ENCODE peak calls at places on chromosomes 2 and 18, in six cellular contexts. One of them, this sample, is unnamed.

GRCh38 chr2:71348302-71348701 is 16.7 kb downstream of the ZNF638 start:
- DNase-seq in neuronal stem cell: no peak
- DNase-seq in H9: no peak
- DNase-seq in H1: no peak
- DNase-seq in mesenchymal stem cell: peak
- DNase-seq in IMR-90: peak
- DNase-seq in this sample: peak

GRCh38 chr2:8594731-8595427 is 87.0 kb upstream of the ID2 start:
- DNase-seq in IMR-90: peak
- DNase-seq in H1: no peak
- DNase-seq in H9: no peak
- DNase-seq in neuronal stem cell: no peak
- DNase-seq in mesenchymal stem cell: no peak
- DNase-seq in this sample: no peak

GRCh38 chr2:28356095-28356911 is 36.4 kb upstream of the FOSL2 start:
- DNase-seq in H9: no peak
- DNase-seq in IMR-90: peak
- DNase-seq in mesenchymal stem cell: peak
- DNase-seq in neuronal stem cell: no peak
- DNase-seq in H1: no peak
- DNase-seq in this sample: peak

GRCh38 chr2:71831208-71831577 is 316.5 kb downstream of the CYP26B1 start:
- DNase-seq in neuronal stem cell: no peak
- DNase-seq in H9: peak
- DNase-seq in IMR-90: peak
- DNase-seq in mesenchymal stem cell: peak
- DNase-seq in H1: no peak
- DNase-seq in this sample: peak

GRCh38 chr2:43210467-43211303 is 15.7 kb downstream of the ZFP36L2 start:
- DNase-seq in H9: no peak
- DNase-seq in IMR-90: peak
- DNase-seq in neuronal stem cell: no peak
- DNase-seq in mesenchymal stem cell: peak
- DNase-seq in H1: no peak
- DNase-seq in this sample: no peak

GRCh38 chr2:199933466-199933865 is 21.8 kb downstream of the TYW5 start:
- DNase-seq in H9: no peak
- DNase-seq in neuronal stem cell: no peak
- DNase-seq in mesenchymal stem cell: peak
- DNase-seq in IMR-90: no peak
- DNase-seq in H1: no peak
- DNase-seq in this sample: no peak

GRCh38 chr2:173355866-173356508 is 1.3 kb downstream of the CDCA7 start:
- DNase-seq in H9: no peak
- DNase-seq in neuronal stem cell: peak
- DNase-seq in mesenchymal stem cell: peak
- DNase-seq in IMR-90: no peak
- DNase-seq in H1: no peak
- DNase-seq in this sample: no peak

GRCh38 chr2:160657206-160657605 is 163.6 kb upstream of the RBMS1 start:
- DNase-seq in H9: no peak
- DNase-seq in mesenchymal stem cell: peak
- DNase-seq in neuronal stem cell: no peak
- DNase-seq in H1: no peak
- DNase-seq in IMR-90: no peak
- DNase-seq in this sample: no peak

GRCh38 chr2:241853651-241854341 is 4.9 kb downstream of the PDCD1 start:
- DNase-seq in IMR-90: peak
- DNase-seq in mesenchymal stem cell: peak
- DNase-seq in H1: no peak
- DNase-seq in neuronal stem cell: no peak
- DNase-seq in H9: no peak
- DNase-seq in this sample: no peak

GRCh38 chr2:163919717-163920116 is 183.9 kb upstream of the FIGN start:
- DNase-seq in IMR-90: no peak
- DNase-seq in H1: no peak
- DNase-seq in H9: no peak
- DNase-seq in mesenchymal stem cell: no peak
- DNase-seq in neuronal stem cell: no peak
- DNase-seq in this sample: no peak

GRCh38 chr2:23400703-23401102 is 15.7 kb downstream of the KLHL29 start:
- DNase-seq in H1: no peak
- DNase-seq in mesenchymal stem cell: no peak
- DNase-seq in H9: no peak
- DNase-seq in IMR-90: no peak
- DNase-seq in neuronal stem cell: no peak
- DNase-seq in this sample: peak

GRCh38 chr2:66239655-66240054 is 195.3 kb upstream of the MEIS1 start:
- DNase-seq in neuronal stem cell: no peak
- DNase-seq in H9: no peak
- DNase-seq in mesenchymal stem cell: no peak
- DNase-seq in H1: no peak
- DNase-seq in IMR-90: no peak
- DNase-seq in this sample: no peak

GRCh38 chr2:45268631-45269030 is 259.4 kb upstream of the SIX2 start:
- DNase-seq in IMR-90: no peak
- DNase-seq in mesenchymal stem cell: no peak
- DNase-seq in H9: peak
- DNase-seq in H1: no peak
- DNase-seq in neuronal stem cell: no peak
- DNase-seq in this sample: no peak

GRCh38 chr2:24919100-24919976 is 699 bp downstream of the ADCY3 start:
- DNase-seq in mesenchymal stem cell: peak
- DNase-seq in neuronal stem cell: peak
- DNase-seq in H9: no peak
- DNase-seq in H1: no peak
- DNase-seq in IMR-90: peak
- DNase-seq in this sample: peak

GRCh38 chr2:172211507-172211906 is 108.8 kb upstream of the DLX2 start:
- DNase-seq in neuronal stem cell: no peak
- DNase-seq in H1: no peak
- DNase-seq in IMR-90: peak
- DNase-seq in mesenchymal stem cell: no peak
- DNase-seq in H9: no peak
- DNase-seq in this sample: no peak

GRCh38 chr2:73985318-73986084 is 791 bp downstream of the TET3 start:
- DNase-seq in mesenchymal stem cell: no peak
- DNase-seq in H9: no peak
- DNase-seq in H1: no peak
- DNase-seq in neuronal stem cell: no peak
- DNase-seq in IMR-90: no peak
- DNase-seq in this sample: no peak

GRCh38 chr18:45322343-45322742 is 292.9 kb upstream of the SLC14A2 start:
- DNase-seq in IMR-90: no peak
- DNase-seq in neuronal stem cell: no peak
- DNase-seq in H1: no peak
- DNase-seq in mesenchymal stem cell: no peak
- DNase-seq in H9: no peak
- DNase-seq in this sample: no peak

GRCh38 chr2:11914455-11914854 is 168.0 kb downstream of the LPIN1 start:
- DNase-seq in mesenchymal stem cell: peak
- DNase-seq in H1: no peak
- DNase-seq in H9: no peak
- DNase-seq in IMR-90: no peak
- DNase-seq in neuronal stem cell: no peak
- DNase-seq in this sample: peak

GRCh38 chr2:67965246-67965645 is 97.6 kb downstream of the C1D start:
- DNase-seq in IMR-90: no peak
- DNase-seq in mesenchymal stem cell: peak
- DNase-seq in H1: no peak
- DNase-seq in neuronal stem cell: no peak
- DNase-seq in H9: no peak
- DNase-seq in this sample: peak

GRCh38 chr2:201254331-201254730 is 6.0 kb upstream of the CASP8 start:
- DNase-seq in mesenchymal stem cell: peak
- DNase-seq in H9: peak
- DNase-seq in IMR-90: peak
- DNase-seq in neuronal stem cell: no peak
- DNase-seq in H1: peak
- DNase-seq in this sample: no peak

GRCh38 chr2:230330725-230331124 is 3.7 kb downstream of the SP140L start:
- DNase-seq in H9: no peak
- DNase-seq in IMR-90: peak
- DNase-seq in H1: no peak
- DNase-seq in neuronal stem cell: no peak
- DNase-seq in mesenchymal stem cell: peak
- DNase-seq in this sample: peak

GRCh38 chr2:10048501-10049171 is 5.3 kb downstream of the KLF11 start:
- DNase-seq in IMR-90: peak
- DNase-seq in H9: no peak
- DNase-seq in neuronal stem cell: no peak
- DNase-seq in H1: no peak
- DNase-seq in mesenchymal stem cell: peak
- DNase-seq in this sample: peak

GRCh38 chr2:61017556-61018318 is at the start of the genes PEX13 and PUS10:
- DNase-seq in IMR-90: peak
- DNase-seq in mesenchymal stem cell: peak
- DNase-seq in neuronal stem cell: peak
- DNase-seq in H9: peak
- DNase-seq in H1: peak
- DNase-seq in this sample: peak

GRCh38 chr2:7744827-7745226 is 827.6 kb downstream of the RNF144A start:
- DNase-seq in H1: no peak
- DNase-seq in neuronal stem cell: no peak
- DNase-seq in IMR-90: peak
- DNase-seq in mesenchymal stem cell: no peak
- DNase-seq in H9: no peak
- DNase-seq in this sample: no peak

GRCh38 chr2:238060096-238060541 is 682 bp upstream of the SCLY start:
- DNase-seq in mesenchymal stem cell: no peak
- DNase-seq in H9: no peak
- DNase-seq in neuronal stem cell: no peak
- DNase-seq in IMR-90: peak
- DNase-seq in H1: no peak
- DNase-seq in this sample: no peak

GRCh38 chr2:179251865-179252264 is 12.8 kb downstream of the SESTD1 start:
- DNase-seq in neuronal stem cell: no peak
- DNase-seq in IMR-90: peak
- DNase-seq in H9: no peak
- DNase-seq in mesenchymal stem cell: no peak
- DNase-seq in H1: no peak
- DNase-seq in this sample: no peak

GRCh38 chr2:237441605-237442004 is 27.6 kb upstream of the COL6A3 start:
- DNase-seq in IMR-90: peak
- DNase-seq in neuronal stem cell: no peak
- DNase-seq in H9: no peak
- DNase-seq in mesenchymal stem cell: peak
- DNase-seq in H1: no peak
- DNase-seq in this sample: no peak

GRCh38 chr18:42813570-42813969 is 301.9 kb downstream of the RIT2 start:
- DNase-seq in H1: no peak
- DNase-seq in mesenchymal stem cell: peak
- DNase-seq in IMR-90: no peak
- DNase-seq in neuronal stem cell: no peak
- DNase-seq in H9: no peak
- DNase-seq in this sample: no peak

GRCh38 chr2:237097911-237098702 is 12.4 kb downstream of the COPS8 start:
- DNase-seq in neuronal stem cell: no peak
- DNase-seq in H1: no peak
- DNase-seq in IMR-90: peak
- DNase-seq in mesenchymal stem cell: peak
- DNase-seq in H9: no peak
- DNase-seq in this sample: no peak

GRCh38 chr2:169260246-169260645 is 102.1 kb downstream of the LRP2 start:
- DNase-seq in neuronal stem cell: no peak
- DNase-seq in H1: peak
- DNase-seq in mesenchymal stem cell: no peak
- DNase-seq in IMR-90: no peak
- DNase-seq in H9: peak
- DNase-seq in this sample: peak

GRCh38 chr2:66494708-66495107 is 59.8 kb downstream of the MEIS1 start:
- DNase-seq in IMR-90: peak
- DNase-seq in H9: no peak
- DNase-seq in neuronal stem cell: no peak
- DNase-seq in mesenchymal stem cell: peak
- DNase-seq in H1: no peak
- DNase-seq in this sample: peak

GRCh38 chr2:84116132-84116531 is 342.9 kb downstream of the SUCLG1 start:
- DNase-seq in H1: no peak
- DNase-seq in neuronal stem cell: no peak
- DNase-seq in mesenchymal stem cell: no peak
- DNase-seq in IMR-90: no peak
- DNase-seq in H9: no peak
- DNase-seq in this sample: no peak
- H4K91ac ChIP-seq in H1: no peak
- H4K91ac ChIP-seq in neuronal stem cell: no peak
- H4K91ac ChIP-seq in mesenchymal stem cell: no peak
- H4K91ac ChIP-seq in IMR-90: no peak
- H4K91ac ChIP-seq in H9: no peak
- H4K91ac ChIP-seq in this sample: no peak

GRCh38 chr2:101045330-101045729 is 43.2 kb downstream of the RPL31 start:
- DNase-seq in IMR-90: no peak
- DNase-seq in mesenchymal stem cell: no peak
- DNase-seq in H9: no peak
- DNase-seq in H1: no peak
- DNase-seq in neuronal stem cell: no peak
- DNase-seq in this sample: no peak

GRCh38 chr2:101047075-101047766 is 45.1 kb downstream of the RPL31 start:
- DNase-seq in neuronal stem cell: no peak
- DNase-seq in mesenchymal stem cell: no peak
- DNase-seq in H9: no peak
- DNase-seq in H1: no peak
- DNase-seq in IMR-90: no peak
- DNase-seq in this sample: peak

GRCh38 chr2:101052147-101052546 is 50.1 kb downstream of the RPL31 start:
- DNase-seq in H1: no peak
- DNase-seq in mesenchymal stem cell: no peak
- DNase-seq in IMR-90: no peak
- DNase-seq in neuronal stem cell: no peak
- DNase-seq in H9: no peak
- DNase-seq in this sample: no peak

GRCh38 chr2:101048756-101049155 is 46.7 kb downstream of the RPL31 start:
- DNase-seq in H1: no peak
- DNase-seq in IMR-90: no peak
- DNase-seq in mesenchymal stem cell: no peak
- DNase-seq in H9: no peak
- DNase-seq in neuronal stem cell: no peak
- DNase-seq in this sample: no peak

GRCh38 chr2:101047774-101048173 is 45.7 kb downstream of the RPL31 start:
- DNase-seq in H9: no peak
- DNase-seq in H1: no peak
- DNase-seq in IMR-90: no peak
- DNase-seq in neuronal stem cell: no peak
- DNase-seq in mesenchymal stem cell: no peak
- DNase-seq in this sample: no peak
- H3K27ac ChIP-seq in H9: no peak
- H3K27ac ChIP-seq in H1: no peak
- H3K27ac ChIP-seq in IMR-90: no peak
- H3K27ac ChIP-seq in neuronal stem cell: no peak
- H3K27ac ChIP-seq in mesenchymal stem cell: no peak
- H3K27ac ChIP-seq in this sample: no peak

GRCh38 chr2:72851333-72851732 is 25.5 kb upstream of the EXOC6B start:
- DNase-seq in IMR-90: no peak
- DNase-seq in H9: no peak
- DNase-seq in H1: no peak
- DNase-seq in mesenchymal stem cell: no peak
- DNase-seq in neuronal stem cell: no peak
- DNase-seq in this sample: peak
- H4K91ac ChIP-seq in IMR-90: no peak
- H4K91ac ChIP-seq in H9: no peak
- H4K91ac ChIP-seq in H1: no peak
- H4K91ac ChIP-seq in mesenchymal stem cell: no peak
- H4K91ac ChIP-seq in neuronal stem cell: no peak
- H4K91ac ChIP-seq in this sample: no peak

GRCh38 chr2:99337931-99338580 is 867 bp downstream of the EIF5B start:
- DNase-seq in mesenchymal stem cell: peak
- DNase-seq in IMR-90: peak
- DNase-seq in neuronal stem cell: peak
- DNase-seq in H1: no peak
- DNase-seq in H9: no peak
- DNase-seq in this sample: peak
- H3K27ac ChIP-seq in mesenchymal stem cell: peak
- H3K27ac ChIP-seq in IMR-90: peak
- H3K27ac ChIP-seq in neuronal stem cell: no peak
- H3K27ac ChIP-seq in H1: no peak
- H3K27ac ChIP-seq in H9: no peak
- H3K27ac ChIP-seq in this sample: peak

This sample was measured in trophoblast cell.